ENCODE peak calls at places on chromosomes 4 and X, in nine cellular contexts. P is iPS-NIHi11; K is ELR; X is AG09309; S is NCI-H1694; T is Caki2; I is stimulated activated CD8-positive, alpha-beta memory T cell treated with anti-CD3 and anti-CD28 coated beads, Interleukin-7, amount 100 ng/mL, for 24 hours; O is foreskin fibroblast; Z is iris pigment epithelial cell. A is an unnamed sample.

GRCh38 chrX:56794831-56795230 is 65.8 kb downstream of the NBDY start:
- DNase-seq in T (no peak), O (no peak), P (no peak), I (no peak), Z (no peak), X (no peak), K (no peak), S (no peak), A (no peak)

GRCh38 chrX:33149580-33149979 is 61.8 kb downstream of the DMD start:
- DNase-seq in I (no peak), O (no peak), S (no peak), P (no peak), T (no peak), K (no peak), X (no peak), Z (no peak), A (no peak)

GRCh38 chr4:53914313-53915016 is 149.9 kb downstream of the CHIC2 start:
- DNase-seq in O (peak), T (peak), Z (peak), I (no peak), K (peak), S (no peak), P (no peak), X (peak), A (no peak)

GRCh38 chrX:149825424-149825823 is 43.7 kb downstream of the MAGEA9 start:
- DNase-seq in I (peak), Z (no peak), O (no peak), P (peak), T (no peak), S (peak), X (no peak), K (peak), A (no peak)

GRCh38 chr4:173328236-173328901 is 5.8 kb downstream of the HMGB2 start:
- DNase-seq in X (no peak), T (no peak), I (no peak), K (no peak), O (no peak), Z (no peak), S (no peak), P (no peak), A (no peak)

GRCh38 chr4:47484169-47484568 is 906 bp upstream of the ATP10D start:
- DNase-seq in X (no peak), S (no peak), T (no peak), P (no peak), I (no peak), Z (no peak), O (no peak), K (no peak), A (no peak)

GRCh38 chr4:81647388-81647787 is 175.7 kb upstream of the RASGEF1B start:
- DNase-seq in O (no peak), I (no peak), X (no peak), K (no peak), Z (no peak), T (no peak), P (peak), S (no peak), A (no peak)

GRCh38 chrX:134604701-134605271 is 53.5 kb downstream of the PLAC1 start:
- DNase-seq in Z (peak), I (no peak), P (no peak), O (no peak), T (no peak), X (no peak), S (peak), K (peak), A (no peak)

GRCh38 chr4:120175272-120175671 is 108.6 kb upstream of the MAD2L1 start:
- DNase-seq in S (no peak), Z (no peak), T (no peak), O (no peak), X (no peak), P (no peak), I (no peak), K (no peak), A (no peak)

GRCh38 chrX:11787564-11787963 is 29.5 kb downstream of the MSL3 start:
- DNase-seq in O (peak), X (no peak), P (peak), K (peak), Z (peak), S (no peak), T (no peak), I (peak), A (no peak)

GRCh38 chr4:72375050-72375736 is 193.8 kb downstream of the ADAMTS3 start:
- DNase-seq in Z (peak), T (peak), K (peak), I (no peak), O (no peak), S (no peak), X (peak), P (no peak), A (no peak)

GRCh38 chr4:80071643-80072606 is 1.1 kb downstream of the ANTXR2 start:
- DNase-seq in X (no peak), O (no peak), Z (peak), T (peak), K (peak), I (peak), S (no peak), P (peak), A (peak)

GRCh38 chr4:19286924-19287323 is 964.8 kb upstream of the SLIT2 start:
- DNase-seq in Z (no peak), S (no peak), X (no peak), I (no peak), O (no peak), K (no peak), T (no peak), P (no peak), A (no peak)

GRCh38 chr4:138650917-138651564 is 364.5 kb upstream of the NOCT start:
- DNase-seq in X (peak), T (peak), Z (peak), I (no peak), P (no peak), O (peak), S (no peak), K (peak), A (no peak)

GRCh38 chr4:121819216-121819980 is 4.3 kb downstream of the CCNA2 start:
- DNase-seq in P (no peak), Z (peak), T (no peak), X (no peak), I (no peak), K (no peak), S (no peak), O (no peak), A (no peak)

GRCh38 chr4:66688674-66689073 is 856.6 kb downstream of the CENPC start:
- DNase-seq in S (peak), I (no peak), K (peak), O (no peak), P (peak), Z (peak), X (peak), T (peak), A (no peak)

GRCh38 chr4:1910643-1911042 is 39.5 kb downstream of the NSD2 start:
- DNase-seq in K (peak), T (peak), Z (peak), S (peak), X (peak), I (no peak), O (peak), P (peak), A (no peak)

GRCh38 chrX:152821145-152821765 is 9.3 kb downstream of the CETN2 start:
- DNase-seq in K (peak), I (no peak), O (no peak), Z (peak), X (no peak), P (peak), T (peak), S (peak), A (no peak)

GRCh38 chr4:138938371-138938699 is 77.2 kb upstream of the NOCT start:
- DNase-seq in T (peak), I (no peak), S (peak), K (peak), Z (peak), P (no peak), X (peak), O (peak), A (no peak)

GRCh38 chr4:182738283-182739047 is 178.7 kb downstream of the DCTD start:
- DNase-seq in S (no peak), K (peak), X (no peak), I (no peak), P (no peak), Z (peak), T (no peak), O (no peak), A (no peak)

GRCh38 chr4:103996637-103997036 is 276.9 kb upstream of the TACR3 start:
- DNase-seq in T (peak), S (peak), P (peak), X (no peak), Z (peak), O (no peak), I (no peak), K (peak), A (no peak)

GRCh38 chr4:153651041-153651960 is 32.8 kb upstream of the TLR2 start:
- DNase-seq in S (no peak), K (peak), P (no peak), Z (no peak), O (no peak), T (no peak), X (no peak), I (no peak), A (no peak)

GRCh38 chr4:9765091-9765490 is 16.3 kb upstream of the DRD5 start:
- DNase-seq in I (no peak), X (no peak), O (no peak), K (peak), S (no peak), T (no peak), Z (peak), P (peak), A (no peak)

GRCh38 chr4:153233761-153234371 is 29.6 kb downstream of the TRIM2 start:
- DNase-seq in P (no peak), S (no peak), T (peak), Z (peak), K (peak), I (no peak), O (peak), X (peak), A (no peak)

GRCh38 chrX:67624324-67624723 is 80.5 kb downstream of the AR start:
- DNase-seq in S (no peak), Z (no peak), K (no peak), I (no peak), P (no peak), T (no peak), X (no peak), O (no peak), A (no peak)

GRCh38 chr4:158873795-158874359 is 105.1 kb downstream of the FNIP2 start:
- DNase-seq in S (no peak), T (peak), X (peak), I (no peak), K (peak), O (peak), P (no peak), Z (peak), A (no peak)

A was measured in GM12892.